ENCODE peak calls at places on chromosome 18, in eight cellular contexts. B, J, K, Z, O, X, N and D are unnamed samples.

GRCh38 chr18:74775239-74775638 is 177.6 kb downstream of the ZNF407 start:
- DNase-seq in Z (no peak), O (no peak), X (no peak), J (no peak), B (no peak), N (no peak), K (peak; percentile 98), D (no peak)

GRCh38 chr18:35939166-35939565 is 33.3 kb upstream of the RMP24 start:
- DNase-seq in B (no peak), N (no peak), Z (no peak), O (no peak), J (no peak), X (no peak), K (no peak), D (no peak)

GRCh38 chr18:54845788-54846187 is 17.5 kb downstream of the RAB27B start:
- DNase-seq in B (no peak), Z (no peak), J (no peak), O (no peak), N (no peak), K (peak; percentile 62), X (no peak), D (no peak)

GRCh38 chr18:525066-525797 is 24.7 kb upstream of the COLEC12 start:
- DNase-seq in N (no peak), O (no peak), B (no peak), J (no peak), K (peak; percentile 81), X (no peak), Z (no peak), D (no peak)

GRCh38 chr18:63271881-63272299 is 47.7 kb downstream of the BCL2 start:
- DNase-seq in Z (peak; percentile 45), J (no peak), N (no peak), B (no peak), X (no peak), O (no peak), K (no peak), D (no peak)

GRCh38 chr18:67476585-67476984 is 39.9 kb downstream of the DSEL start:
- DNase-seq in J (no peak), O (no peak), X (no peak), K (peak; percentile 27), N (no peak), B (no peak), Z (no peak), D (no peak)

GRCh38 chr18:24369420-24369819 is 28.2 kb downstream of the OSBPL1A start:
- DNase-seq in X (no peak), N (no peak), B (no peak), J (no peak), Z (no peak), O (no peak), K (peak; percentile 20), D (no peak)

GRCh38 chr18:10086458-10086857 is 172.6 kb downstream of the VAPA start:
- DNase-seq in K (no peak), J (no peak), X (no peak), N (peak; percentile 62), O (no peak), Z (no peak), B (no peak), D (peak; percentile 58)

GRCh38 chr18:63783394-63783793 is 8.2 kb downstream of the SERPINB7 start:
- DNase-seq in O (no peak), J (no peak), Z (no peak), K (no peak), X (no peak), B (no peak), N (no peak), D (no peak)

GRCh38 chr18:75405341-75405740 is 22.2 kb downstream of the SMIM21 start:
- DNase-seq in K (peak; percentile 45), Z (no peak), J (no peak), B (no peak), N (no peak), X (no peak), O (no peak), D (no peak)

GRCh38 chr18:26574958-26575864 is 26.9 kb upstream of the KCTD1 start:
- DNase-seq in K (peak; percentile 46), B (no peak), Z (peak; percentile 58), X (peak; percentile 55), J (no peak), N (peak; percentile 37), O (peak; percentile 28), D (peak; percentile 40)

GRCh38 chr18:6281874-6282273 is 132.8 kb downstream of the L3MBTL4 start:
- DNase-seq in Z (no peak), J (no peak), K (no peak), X (no peak), O (no peak), N (no peak), B (no peak), D (no peak)

GRCh38 chr18:74804677-74805076 is 207.0 kb downstream of the ZNF407 start:
- DNase-seq in J (no peak), K (no peak), X (no peak), O (no peak), Z (no peak), B (no peak), N (no peak), D (no peak)

GRCh38 chr18:8602557-8602956 is 6.7 kb upstream of the RAB12 start:
- DNase-seq in B (no peak), O (no peak), N (no peak), X (no peak), J (no peak), K (no peak), Z (no peak), D (no peak)

GRCh38 chr18:14917311-14917710 is 169.3 kb downstream of the ANKRD30B start:
- DNase-seq in B (no peak), K (no peak), Z (no peak), O (no peak), X (no peak), J (no peak), N (no peak), D (no peak)

GRCh38 chr18:24491882-24492281 is 31.4 kb downstream of the HRH4 start:
- DNase-seq in X (no peak), N (no peak), J (peak; percentile 17), Z (no peak), O (no peak), K (no peak), B (no peak), D (no peak)

GRCh38 chr18:45785015-45785597 is 40.4 kb upstream of the SIGLEC15 start:
- DNase-seq in B (no peak), K (peak; percentile 52), X (no peak), O (no peak), Z (peak; percentile 32), J (no peak), N (no peak), D (no peak)

GRCh38 chr18:74724186-74724585 is 126.5 kb downstream of the ZNF407 start:
- DNase-seq in Z (no peak), J (no peak), O (no peak), K (peak; percentile 73), B (no peak), N (no peak), X (no peak), D (no peak)

GRCh38 chr18:43582120-43582519 is 304.8 kb upstream of the SYT4 start:
- DNase-seq in Z (no peak), N (no peak), X (peak; percentile 57), B (no peak), O (no peak), J (no peak), K (no peak), D (no peak)

GRCh38 chr18:62586148-62586774 is 63.4 kb downstream of the ZCCHC2 start:
- DNase-seq in J (peak; percentile 27), X (peak; percentile 60), N (peak; percentile 62), B (no peak), K (peak; percentile 69), O (peak; percentile 78), Z (peak; percentile 81), D (peak; percentile 70)

GRCh38 chr18:22674300-22674699 is 256.6 kb upstream of the CTAGE1 start:
- DNase-seq in K (peak; percentile 94), Z (no peak), N (no peak), J (no peak), B (no peak), X (no peak), O (no peak), D (no peak)

GRCh38 chr18:11167778-11168177 is 18.4 kb upstream of the PIEZO2 start:
- DNase-seq in N (no peak), K (peak; percentile 85), O (no peak), B (no peak), J (no peak), Z (no peak), X (no peak), D (no peak)

GRCh38 chr18:34787931-34788532 is 77.9 kb downstream of the DTNA start:
- DNase-seq in Z (no peak), K (peak; percentile 69), J (no peak), N (peak; percentile 58), O (no peak), B (no peak), X (peak; percentile 41), D (peak; percentile 49)
- H3K27me3 ChIP-seq in Z (no peaks in the 10 kb centered on the region), K (no peaks in the 10 kb centered on the region), J (no peaks in the 10 kb centered on the region), N (no peaks in the 10 kb centered on the region), O (no peaks in the 10 kb centered on the region), B (no peaks in the 10 kb centered on the region), X (no peaks in the 10 kb centered on the region), D (no peaks in the 10 kb centered on the region)

GRCh38 chr18:37362158-37362890 is 203.3 kb downstream of the CELF4 start:
- DNase-seq in N (no peak), K (no peak), Z (no peak), J (no peak), B (no peak), O (no peak), X (no peak), D (no peak)

GRCh38 chr18:37355772-37356171 is 209.8 kb downstream of the CELF4 start:
- DNase-seq in X (no peak), B (no peak), O (no peak), Z (no peak), K (no peak), N (no peak), J (no peak), D (no peak)

GRCh38 chr18:37364237-37364636 is 201.4 kb downstream of the CELF4 start:
- DNase-seq in J (no peak), K (no peak), B (peak; percentile 67), O (peak; percentile 72), X (peak; percentile 77), Z (peak; percentile 82), N (no peak), D (peak; percentile 69)

GRCh38 chr18:37361223-37362157 is 204.1 kb downstream of the CELF4 start:
- DNase-seq in O (no peak), K (no peak), B (no peak), X (no peak), N (no peak), J (no peak), Z (no peak), D (no peak)
- H3K4me3 ChIP-seq in O (no peak overlapping the region), K (no peak overlapping the region), B (no peak overlapping the region), X (no peak overlapping the region), N (no peak overlapping the region), J (no peak overlapping the region), Z (no peak overlapping the region), D (no peak overlapping the region)

DNA sequence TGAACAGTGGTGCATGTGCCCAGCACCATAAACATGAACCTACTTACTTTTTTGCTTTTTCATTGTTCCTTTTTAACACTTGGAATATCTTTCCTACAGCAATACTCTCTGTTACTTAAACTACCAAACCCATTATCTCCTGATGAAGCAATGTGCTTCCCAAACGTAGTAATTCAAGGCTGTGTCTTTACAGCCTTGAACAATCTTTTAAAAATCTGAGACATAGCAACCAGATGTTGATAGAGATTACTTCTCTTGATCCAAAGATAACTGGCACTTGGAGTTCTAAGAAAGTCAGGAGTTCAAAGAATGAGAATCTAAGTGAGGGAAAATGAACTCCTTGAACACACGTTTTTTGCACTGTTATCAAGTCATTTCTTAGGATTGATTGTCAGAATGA is 40.4 kb downstream of the ATP8B1 start:
- DNase-seq in O (no peak), Z (no peak), X (no peak), J (no peak), B (no peak), K (no peak), N (no peak), D (no peak)
- H3K4me1 ChIP-seq in O (peaks cover 8% of the 10 kb centered on the region), Z (peaks cover 5% of the 10 kb centered on the region), X (peaks cover 40% of the 10 kb centered on the region), J (no peaks in the 10 kb centered on the region), B (no peaks in the 10 kb centered on the region), K (peaks cover 4% of the 10 kb centered on the region), N (no peaks in the 10 kb centered on the region), D (peaks cover 12% of the 10 kb centered on the region)

GRCh38 chr18:47253101-47253654 is 1.7 kb upstream of the SKOR2 start:
- DNase-seq in Z (no peak), J (no peak), X (no peak), K (no peak), O (no peak), B (no peak), N (no peak), D (no peak)
- H3K27me3 ChIP-seq in Z (peaks cover 79% of the 10 kb centered on the region), J (peaks cover 41% of the 10 kb centered on the region), X (peaks cover 98% of the 10 kb centered on the region), K (peaks cover 56% of the 10 kb centered on the region), O (peaks cover 100% of the 10 kb centered on the region), B (peaks cover 38% of the 10 kb centered on the region), N (peaks cover 40% of the 10 kb centered on the region), D (peaks cover 45% of the 10 kb centered on the region)